ENCODE peak calls at places on chromosomes 4 and X, in seven cellular contexts. E is astrocyte of the spinal cord, T is tibial artery, M is suprapubic skin, W is hepatocyte, G is testis, U is kidney. Q is an unnamed sample.

GRCh38 chr4:29708473-29708872 is 1011.7 kb upstream of the PCDH7 start:
- DNase-seq in E (peak), T (no peak), M (no peak), W (peak), G (no peak), U (no peak), Q (no peak)

GRCh38 chr4:131304686-131305085 is 1844.4 kb upstream of the PCDH10 start:
- DNase-seq in E (no peak), T (no peak), M (no peak), W (no peak), G (no peak), U (no peak), Q (no peak)

GRCh38 chrX:138710866-138711331 is 618 bp downstream of the FGF13 start:
- DNase-seq in E (no peak), T (no peak), M (no peak), W (peak), G (peak), U (peak), Q (no peak)

GRCh38 chr4:122224348-122224747 is 72.2 kb downstream of the BLTP1 start:
- DNase-seq in E (peak), T (no peak), M (no peak), W (no peak), G (peak), U (no peak), Q (no peak)

GRCh38 chr4:82786004-82786400 is 12.6 kb downstream of the SCD5 start:
- DNase-seq in E (no peak), T (no peak), M (no peak), W (no peak), G (no peak), U (no peak), Q (no peak)

GRCh38 chr4:74189331-74190043 is 31.6 kb downstream of the MTHFD2L start:
- DNase-seq in E (peak), T (no peak), M (no peak), W (peak), G (no peak), U (no peak), Q (peak)

GRCh38 chr4:29304595-29304994 is 1415.6 kb upstream of the PCDH7 start:
- DNase-seq in E (peak), T (no peak), M (no peak), W (no peak), G (no peak), U (no peak), Q (no peak)

GRCh38 chrX:66015152-66015827 is 24.6 kb downstream of the VSIG4 start:
- DNase-seq in E (no peak), T (no peak), M (no peak), W (no peak), G (no peak), U (peak), Q (no peak)

GRCh38 chr4:121789960-121790829 is 10.9 kb upstream of the EXOSC9 start:
- DNase-seq in E (peak), T (no peak), M (no peak), W (no peak), G (no peak), U (no peak), Q (no peak)

GRCh38 chrX:139766545-139766983 is 58.6 kb upstream of the MCF2 start:
- DNase-seq in E (no peak), T (no peak), M (no peak), W (no peak), G (no peak), U (no peak), Q (no peak)

GRCh38 chrX:40773809-40774208 is 38.5 kb upstream of the MED14 start:
- DNase-seq in E (peak), T (no peak), M (no peak), W (no peak), G (no peak), U (no peak), Q (no peak)

GRCh38 chr4:140096921-140097320 is 57.1 kb downstream of the MAML3 start:
- DNase-seq in E (no peak), T (no peak), M (no peak), W (no peak), G (no peak), U (no peak), Q (no peak)

GRCh38 chr4:140095694-140096482 is 58.1 kb downstream of the MAML3 start:
- DNase-seq in E (peak), T (no peak), M (no peak), W (peak), G (no peak), U (no peak), Q (no peak)

GRCh38 chr4:140092094-140092820 is 61.7 kb downstream of the MAML3 start:
- DNase-seq in E (no peak), T (no peak), M (no peak), W (peak), G (peak), U (peak), Q (no peak)

GRCh38 chr4:140096483-140096861 is 57.5 kb downstream of the MAML3 start:
- DNase-seq in E (no peak), T (no peak), M (no peak), W (no peak), G (no peak), U (no peak), Q (no peak)

DNA sequence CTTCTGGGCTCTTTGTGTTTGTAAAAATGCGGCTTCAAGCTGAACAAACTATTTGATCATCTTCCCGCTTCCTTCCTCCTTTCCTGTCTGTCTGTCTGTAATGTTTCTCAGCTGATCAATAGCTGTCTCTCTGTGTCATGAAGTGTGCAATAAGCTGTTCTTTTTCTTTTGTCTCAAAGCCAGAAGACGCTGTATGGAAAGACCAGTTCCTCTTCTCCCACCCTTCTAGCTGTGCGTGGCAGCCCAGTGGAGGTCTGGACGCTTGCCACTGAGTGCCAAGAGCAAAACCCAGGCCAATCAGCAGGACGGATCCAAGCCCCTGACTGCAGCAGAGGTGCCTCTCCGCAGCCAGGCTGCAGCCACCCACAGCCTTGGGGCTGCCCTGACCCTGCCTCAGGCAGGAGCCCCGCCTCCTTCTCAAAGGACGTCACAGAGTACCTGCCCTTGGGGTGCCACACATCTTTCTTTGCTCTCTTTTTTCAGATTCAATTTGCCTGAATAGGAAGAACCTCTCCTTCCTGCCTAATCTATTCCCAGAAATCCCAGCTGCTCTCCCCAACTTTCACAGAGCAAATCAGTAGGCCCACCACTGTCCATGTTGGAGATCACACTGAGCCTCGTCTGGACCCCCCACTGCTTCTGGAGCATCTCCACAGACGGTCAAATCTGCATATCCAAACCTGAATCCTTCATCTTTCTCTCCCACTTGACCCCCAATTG is 59.1 kb downstream of the MAML3 start:
- DNase-seq in E (peak), T (peak), M (peak), W (peak), G (peak), U (peak), Q (peak)
- H3K4me3 ChIP-seq in E (no peak), T (no peak), M (peak), W (no peak), G (no peak), U (no peak), Q (no peak)

DNA sequence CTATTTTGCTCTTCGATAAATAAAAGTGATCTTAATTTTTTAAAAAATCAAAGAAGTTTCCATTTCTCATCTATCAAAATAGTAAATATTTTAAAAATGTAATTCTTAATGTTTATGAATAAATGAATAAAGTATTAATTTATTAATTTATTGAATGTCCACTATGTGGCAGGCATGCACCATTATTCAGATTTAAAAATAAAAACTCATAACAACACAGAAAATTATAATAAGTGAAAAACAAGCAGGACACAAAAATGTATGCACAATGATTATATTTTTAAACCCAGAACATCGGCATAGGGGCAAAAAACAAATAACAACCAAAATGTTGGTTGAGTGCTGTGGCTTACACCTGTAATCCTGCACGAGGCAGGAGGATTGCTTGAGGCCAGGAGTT is 5.3 kb upstream of the PYURF start:
- DNase-seq in E (no peak), T (no peak), M (no peak), W (no peak), G (no peak), U (no peak), Q (no peak)
- TF ChIP-seq CTCF in E (no peak), T (no peak), M (no peak), W (peak), G (no peak), U (no peak), Q (peak)

GRCh38 chrX:73561791-73562190 is 1.2 kb upstream of the CHIC1 start:
- DNase-seq in E (peak), T (no peak), M (no peak), W (no peak), G (no peak), U (no peak), Q (no peak)
- H3K4me3 ChIP-seq in E (no peak), T (no peak), M (no peak), W (no peak), G (no peak), U (no peak), Q (peak)

GRCh38 chr4:109385260-109385659 is 48.4 kb upstream of the SEC24B start:
- DNase-seq in E (no peak), T (no peak), M (no peak), W (no peak), G (no peak), U (no peak), Q (no peak)

GRCh38 chr4:109383823-109384222 is 49.8 kb upstream of the SEC24B start:
- DNase-seq in E (no peak), T (no peak), M (no peak), W (no peak), G (no peak), U (no peak), Q (no peak)

GRCh38 chr4:109390369-109390768 is 43.2 kb upstream of the SEC24B start:
- DNase-seq in E (no peak), T (no peak), M (no peak), W (no peak), G (no peak), U (no peak), Q (no peak)

GRCh38 chr4:109389367-109390118 is 44.1 kb upstream of the SEC24B start:
- DNase-seq in E (no peak), T (no peak), M (no peak), W (peak), G (no peak), U (no peak), Q (no peak)
- TF ChIP-seq CTCF in E (no peak), T (no peak), M (no peak), W (no peak), G (no peak), U (no peak), Q (no peak)

GRCh38 chr4:108762559-108763225 is at the start of gene ETNPPL:
- DNase-seq in E (no peak), T (no peak), M (no peak), W (peak), G (peak), U (peak), Q (no peak)
- H3K4me3 ChIP-seq in E (peak), T (peak), M (peak), W (peak), G (peak), U (peak), Q (peak)

DNA sequence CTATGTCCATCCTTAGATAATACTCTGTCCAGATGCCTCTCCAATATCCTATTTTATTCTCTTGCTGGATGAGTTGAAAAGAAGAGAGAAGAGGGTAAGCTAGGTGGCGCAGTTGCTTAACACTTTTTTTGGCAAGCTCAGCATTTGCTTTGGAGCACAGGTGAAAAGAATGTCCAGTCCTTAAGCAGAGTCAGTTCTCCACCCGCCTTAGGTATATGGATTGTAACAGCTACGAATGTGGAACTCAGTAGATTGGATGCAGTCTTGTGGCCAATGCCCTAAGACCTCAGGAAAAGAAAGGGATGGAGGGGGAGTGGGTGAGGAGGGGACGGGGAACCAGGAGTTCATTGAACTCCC is 208.4 kb downstream of the NWD2 start:
- DNase-seq in E (peak), T (no peak), M (no peak), W (peak), G (peak), U (no peak), Q (peak)
- TF ChIP-seq CTCF in E (peak), T (no peak), M (no peak), W (peak), G (no peak), U (peak), Q (peak)

GRCh38 chr4:153346031-153346430 is 1.5 kb downstream of the MND1 start:
- DNase-seq in E (no peak), T (no peak), M (no peak), W (no peak), G (no peak), U (no peak), Q (no peak)

GRCh38 chr4:153349206-153349805 is 4.8 kb downstream of the MND1 start:
- DNase-seq in E (no peak), T (no peak), M (no peak), W (no peak), G (no peak), U (no peak), Q (no peak)

GRCh38 chr4:153346563-153346962 is 2.1 kb downstream of the MND1 start:
- DNase-seq in E (no peak), T (no peak), M (no peak), W (no peak), G (no peak), U (no peak), Q (no peak)

GRCh38 chr4:153347117-153347516 is 2.6 kb downstream of the MND1 start:
- DNase-seq in E (no peak), T (no peak), M (no peak), W (no peak), G (no peak), U (no peak), Q (no peak)

DNA sequence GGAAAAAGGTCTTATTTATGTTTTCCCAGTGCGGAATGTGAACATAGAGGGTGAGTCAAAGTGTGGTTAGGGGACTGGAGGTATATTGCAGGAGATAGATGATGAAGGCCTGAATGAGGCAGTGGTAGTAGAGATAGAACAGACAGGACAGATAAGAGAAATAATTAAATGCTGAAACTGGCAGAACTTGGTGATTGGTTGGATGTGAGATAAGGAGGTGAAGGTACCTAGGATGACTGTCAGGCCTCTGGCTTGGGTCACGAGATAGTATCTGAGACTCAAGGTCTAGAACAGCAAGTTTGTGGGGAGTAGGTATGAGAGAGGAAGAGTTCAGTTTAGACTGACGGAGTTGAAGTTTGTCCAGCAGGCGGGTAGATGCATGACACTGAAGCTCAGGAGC is 3.5 kb downstream of the MND1 start:
- DNase-seq in E (peak), T (no peak), M (no peak), W (peak), G (no peak), U (no peak), Q (no peak)
- H3K4me3 ChIP-seq in E (no peak), T (no peak), M (no peak), W (no peak), G (no peak), U (no peak), Q (no peak)

GRCh38 chr4:142345909-142346308 is 500.2 kb downstream of the INPP4B start:
- DNase-seq in E (no peak), T (no peak), M (no peak), W (no peak), G (no peak), U (no peak), Q (no peak)
- TF ChIP-seq CTCF in E (no peak), T (no peak), M (no peak), W (no peak), G (no peak), U (no peak), Q (no peak)

GRCh38 chrX:72132456-72132855 is 741 bp upstream of the RTL5 start:
- DNase-seq in E (no peak), T (no peak), M (no peak), W (no peak), G (no peak), U (no peak), Q (no peak)
- H3K4me3 ChIP-seq in E (peak), T (peak), M (peak), W (no peak), G (no peak), U (peak), Q (peak)